ENCODE peak calls at places on chromosomes 7 and 10, in seven cellular contexts. C is NCI-H510A treated with DMSO at 0.1 percent for 48 hours; M is retina; W is AG04450; Z is activated naive CD4-positive, alpha-beta T cell treated with Interleukin-2 at 50 U/mL for 16 hours; O is endothelial cell; F is SJSA1. K is an unnamed sample.

GRCh38 chr7:123120286-123120685 is 79.5 kb downstream of the SLC13A1 start:
- DNase-seq in C (no peak), M (no peak), W (no peak), Z (no peak), O (no peak), F (no peak), K (peak; percentile 31)

GRCh38 chr7:25069900-25070443 is 55.1 kb downstream of the CYCS start:
- DNase-seq in C (peak; percentile 72), M (peak; percentile 77), W (peak; percentile 56), Z (peak; percentile 29), O (peak; percentile 37), F (peak; percentile 60), K (peak; percentile 69)

GRCh38 chr7:27678617-27679260 is 16.1 kb upstream of the HIBADH start:
- DNase-seq in C (no peak), M (no peak), W (no peak), Z (no peak), O (no peak), F (no peak), K (peak; percentile 72)

GRCh38 chr10:22103701-22104100 is 100.2 kb upstream of the DNAJC1 start:
- DNase-seq in C (no peak), M (no peak), W (no peak), Z (no peak), O (no peak), F (no peak), K (peak; percentile 34)

GRCh38 chr7:151349507-151349853 is 7.9 kb downstream of the NUB1 start:
- DNase-seq in C (no peak), M (no peak), W (no peak), Z (no peak), O (no peak), F (no peak), K (no peak)

GRCh38 chr7:130090745-130091532 is 20.6 kb downstream of the KLHDC10 start:
- DNase-seq in C (no peak), M (no peak), W (no peak), Z (no peak), O (no peak), F (no peak), K (no peak)

GRCh38 chr10:95229724-95230627 is 35.9 kb downstream of the ACSM6 start:
- DNase-seq in C (no peak), M (no peak), W (peak; percentile 88), Z (no peak), O (no peak), F (peak; percentile 83), K (peak; percentile 95)

GRCh38 chr10:6578221-6579192 is 1.6 kb downstream of the PRKCQ start:
- DNase-seq in C (no peak), M (peak; percentile 12), W (no peak), Z (peak; percentile 41), O (no peak), F (no peak), K (no peak)

GRCh38 chr7:105454921-105455320 is 66.2 kb upstream of the SRPK2 start:
- DNase-seq in C (no peak), M (no peak), W (no peak), Z (no peak), O (no peak), F (no peak), K (peak; percentile 85)

GRCh38 chr7:22430457-22430856 is 69.5 kb downstream of the STEAP1B start:
- DNase-seq in C (no peak), M (no peak), W (peak; percentile 20), Z (no peak), O (no peak), F (no peak), K (peak; percentile 99)

GRCh38 chr7:33143996-33144718 is 14.8 kb downstream of the BBS9 start:
- DNase-seq in C (no peak), M (no peak), W (no peak), Z (no peak), O (no peak), F (no peak), K (no peak)

GRCh38 chr10:11192304-11193018 is 174.8 kb downstream of the CELF2 start:
- DNase-seq in C (no peak), M (no peak), W (no peak), Z (no peak), O (no peak), F (no peak), K (no peak)

GRCh38 chr7:18144171-18144570 is 116.5 kb upstream of the PRPS1L1 start:
- DNase-seq in C (no peak), M (no peak), W (no peak), Z (no peak), O (no peak), F (no peak), K (no peak)

GRCh38 chr10:103803941-103804340 is 51.4 kb downstream of the SH3PXD2A start:
- DNase-seq in C (no peak), M (no peak), W (no peak), Z (peak; percentile 15), O (no peak), F (no peak), K (peak; percentile 70)

GRCh38 chr10:71744897-71745658 is 25.5 kb upstream of the C10orf105 start:
- DNase-seq in C (no peak), M (no peak), W (no peak), Z (no peak), O (no peak), F (no peak), K (no peak)

GRCh38 chr7:149670288-149670687 is 103.1 kb downstream of the ZNF467 start:
- DNase-seq in C (no peak), M (no peak), W (no peak), Z (no peak), O (no peak), F (no peak), K (no peak)

GRCh38 chr7:140562921-140563600 is 77.6 kb downstream of the DENND2A start:
- DNase-seq in C (no peak), M (no peak), W (no peak), Z (no peak), O (no peak), F (no peak), K (no peak)

GRCh38 chr10:90621577-90621976 is 236.3 kb downstream of the HTR7 start:
- DNase-seq in C (no peak), M (no peak), W (no peak), Z (no peak), O (peak; percentile 48), F (no peak), K (peak; percentile 20)

GRCh38 chr7:23357190-23358093 is 58.3 kb downstream of the MALSU1 start:
- DNase-seq in C (peak; percentile 19), M (peak; percentile 20), W (no peak), Z (no peak), O (no peak), F (no peak), K (peak; percentile 92)